ENCODE peak calls at places on chromosomes 1 and 21, in six cellular contexts. Q, P, K, D, V and T are unnamed samples.

GRCh38 chr1:40411294-40411693 is 37.8 kb downstream of the SMAP2 start:
- DNase-seq in Q (no peak), P (no peak), K (no peak), D (no peak), V (no peak), T (no peak)

GRCh38 chr1:179586107-179586823 is 5.4 kb upstream of the TDRD5 start:
- DNase-seq in Q (peak), P (peak), K (peak), D (no peak), V (peak), T (peak)

GRCh38 chr1:71414229-71414628 is 333.4 kb upstream of the ZRANB2 start:
- DNase-seq in Q (no peak), P (no peak), K (no peak), D (no peak), V (no peak), T (no peak)

GRCh38 chr1:16181887-16182719 is 26.2 kb upstream of the EPHA2 start:
- DNase-seq in Q (peak), P (peak), K (peak), D (peak), V (peak), T (peak)

GRCh38 chr1:8330271-8331125 is 12.6 kb downstream of the SLC45A1 start:
- DNase-seq in Q (no peak), P (no peak), K (no peak), D (no peak), V (no peak), T (no peak)

GRCh38 chr21:37294674-37295073 is 27.5 kb upstream of the VPS26C start:
- DNase-seq in Q (no peak), P (no peak), K (no peak), D (no peak), V (no peak), T (peak)

GRCh38 chr1:181504294-181505115 is 21.2 kb downstream of the CACNA1E start:
- DNase-seq in Q (no peak), P (peak), K (no peak), D (no peak), V (no peak), T (peak)

GRCh38 chr1:209688746-209689234 is 13.6 kb downstream of the G0S2 start:
- DNase-seq in Q (no peak), P (no peak), K (no peak), D (no peak), V (peak), T (peak)

GRCh38 chr1:15454256-15454655 is 2.3 kb upstream of the CELA2A start:
- DNase-seq in Q (no peak), P (no peak), K (no peak), D (no peak), V (peak), T (peak)

GRCh38 chr1:38728176-38728908 is 131.2 kb downstream of the RRAGC start:
- DNase-seq in Q (peak), P (peak), K (no peak), D (peak), V (peak), T (peak)

GRCh38 chr1:209769171-209769904 is 13.5 kb downstream of the TRAF3IP3 start:
- DNase-seq in Q (peak), P (no peak), K (peak), D (no peak), V (peak), T (peak)

GRCh38 chr1:109900489-109900888 is 10.2 kb upstream of the CSF1 start:
- DNase-seq in Q (no peak), P (no peak), K (no peak), D (no peak), V (no peak), T (no peak)

GRCh38 chr1:180912211-180912800 is 391 bp upstream of the KIAA1614 start:
- DNase-seq in Q (peak), P (peak), K (peak), D (peak), V (peak), T (peak)

GRCh38 chr1:205688681-205689080 is 8.4 kb upstream of the SLC45A3 start:
- DNase-seq in Q (no peak), P (no peak), K (no peak), D (no peak), V (no peak), T (no peak)

GRCh38 chr1:109787845-109788605 is 24.3 kb upstream of the EPS8L3 start:
- DNase-seq in Q (peak), P (no peak), K (peak), D (peak), V (no peak), T (no peak)

GRCh38 chr1:59029768-59030167 is 245.9 kb upstream of the JUN start:
- DNase-seq in Q (no peak), P (no peak), K (no peak), D (no peak), V (no peak), T (no peak)

GRCh38 chr1:39827201-39827600 is 38.5 kb upstream of the BMP8B start:
- DNase-seq in Q (peak), P (no peak), K (no peak), D (no peak), V (peak), T (no peak)

GRCh38 chr21:36708512-36709029 is 9.7 kb downstream of the SIM2 start:
- DNase-seq in Q (no peak), P (peak), K (peak), D (peak), V (no peak), T (no peak)

GRCh38 chr1:208324005-208324404 is 79.8 kb upstream of the PLXNA2 start:
- DNase-seq in Q (no peak), P (no peak), K (no peak), D (no peak), V (no peak), T (no peak)

DNA sequence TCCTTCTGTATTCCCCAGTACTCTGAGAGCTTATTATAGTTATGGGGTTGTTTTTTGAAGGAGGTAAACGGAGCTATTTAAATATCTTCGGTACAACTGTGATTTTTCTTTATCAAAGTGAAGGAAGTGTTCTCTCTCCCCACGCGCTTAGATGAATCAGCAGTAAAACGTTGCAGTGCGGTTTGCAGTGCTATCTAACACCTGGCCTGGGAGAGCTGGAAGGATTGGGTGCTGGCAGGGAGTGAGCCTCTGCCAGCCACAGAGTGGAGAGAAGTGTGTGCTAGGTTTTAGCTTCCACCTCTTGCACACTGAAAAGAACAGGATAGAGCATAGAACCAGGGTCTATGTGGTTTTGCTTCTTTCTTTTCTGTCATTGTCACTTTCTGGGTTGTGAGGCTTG is 165.9 kb downstream of the SDCCAG8 start:
- DNase-seq in Q (peak), P (peak), K (no peak), D (no peak), V (peak), T (peak)
- H3K4me3 ChIP-seq in Q (no peak), P (no peak), K (no peak), D (no peak), V (no peak), T (peak)

GRCh38 chr1:223000549-223001135 is 142.4 kb downstream of the TLR5 start:
- DNase-seq in Q (peak), P (no peak), K (no peak), D (no peak), V (no peak), T (no peak)

GRCh38 chr1:223006794-223007193 is 136.3 kb downstream of the TLR5 start:
- DNase-seq in Q (no peak), P (no peak), K (no peak), D (no peak), V (no peak), T (no peak)

GRCh38 chr1:223003549-223003948 is 139.5 kb downstream of the TLR5 start:
- DNase-seq in Q (no peak), P (no peak), K (no peak), D (no peak), V (no peak), T (no peak)

GRCh38 chr1:223007250-223007649 is 135.8 kb downstream of the TLR5 start:
- DNase-seq in Q (no peak), P (no peak), K (no peak), D (no peak), V (no peak), T (peak)

GRCh38 chr1:223001653-223002634 is 141.1 kb downstream of the TLR5 start:
- DNase-seq in Q (no peak), P (no peak), K (no peak), D (no peak), V (peak), T (peak)
- TF ChIP-seq CTCF in Q (no peak), P (peak), K (no peak), D (no peak), V (peak), T (peak)

GRCh38 chr1:171280596-171280995 is 32.3 kb downstream of the FMO1 start:
- DNase-seq in Q (no peak), P (no peak), K (no peak), D (no peak), V (no peak), T (no peak)

GRCh38 chr1:171290611-171291010 is 23.4 kb upstream of the FMO4 start:
- DNase-seq in Q (peak), P (no peak), K (no peak), D (no peak), V (no peak), T (no peak)

DNA sequence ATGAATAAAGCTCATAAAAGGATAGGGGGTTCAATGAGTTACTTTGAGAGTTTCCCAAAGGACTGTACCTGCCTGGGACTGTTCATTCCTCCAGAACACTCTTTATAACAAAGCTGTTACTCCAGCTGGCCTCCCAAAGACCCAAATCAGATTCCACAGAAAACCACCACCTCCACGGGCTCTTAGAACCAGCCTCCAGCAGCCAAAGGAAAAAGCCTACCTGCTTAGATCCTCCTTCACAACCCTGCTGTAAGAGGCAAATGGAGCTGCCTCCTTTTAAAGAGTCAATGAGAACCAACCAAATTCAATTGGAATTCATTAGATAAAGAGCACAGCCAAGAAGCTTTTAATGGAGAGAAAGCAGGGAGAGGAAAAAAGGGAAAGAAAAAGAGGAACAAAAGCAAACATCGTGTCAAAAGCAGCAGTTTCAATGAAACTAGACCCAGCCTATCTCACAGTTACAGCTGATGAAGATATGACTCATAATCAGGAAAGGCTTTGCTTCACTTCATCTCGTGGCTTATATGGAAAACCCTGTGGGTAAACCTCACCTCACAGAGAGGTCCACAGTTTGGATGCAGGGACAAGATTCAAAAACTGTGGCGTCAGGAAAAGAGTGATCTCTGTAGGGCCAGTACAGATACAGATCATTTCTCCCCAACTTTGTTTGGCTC is 27.8 kb upstream of the FMO4 start:
- DNase-seq in Q (no peak), P (no peak), K (no peak), D (no peak), V (peak), T (no peak)
- H3K4me3 ChIP-seq in Q (no peak), P (no peak), K (no peak), D (no peak), V (no peak), T (no peak)

GRCh38 chr1:202158810-202159533 is 1.4 kb downstream of the PTPN7 start:
- DNase-seq in Q (no peak), P (no peak), K (peak), D (no peak), V (no peak), T (no peak)
- TF ChIP-seq CTCF in Q (no peak), P (no peak), K (no peak), D (no peak), V (no peak), T (no peak)

DNA sequence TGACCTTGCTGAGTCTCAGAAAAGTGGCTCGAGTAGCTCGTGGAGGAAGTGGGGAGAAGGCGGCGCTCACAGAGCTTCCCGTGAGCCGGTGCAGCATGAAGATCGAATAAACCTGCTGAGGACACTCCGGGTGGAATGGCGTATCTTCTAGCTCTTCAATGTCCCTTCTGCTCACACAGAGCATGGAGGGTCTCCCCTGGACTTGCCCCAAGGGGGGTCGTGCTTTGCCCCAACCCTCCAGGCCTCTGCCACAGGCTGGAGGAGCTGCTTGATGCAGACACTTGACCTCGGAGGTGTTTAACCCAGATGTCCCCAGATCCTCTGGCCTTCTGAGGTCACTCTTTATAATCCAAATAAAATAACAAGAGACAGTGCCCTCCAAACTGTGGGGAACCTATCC is 2.2 kb upstream of the KRTAP10-12 start:
- DNase-seq in Q (no peak), P (no peak), K (peak), D (no peak), V (no peak), T (no peak)
- H3K4me3 ChIP-seq in Q (no peak), P (no peak), K (no peak), D (no peak), V (no peak), T (no peak)

DNA sequence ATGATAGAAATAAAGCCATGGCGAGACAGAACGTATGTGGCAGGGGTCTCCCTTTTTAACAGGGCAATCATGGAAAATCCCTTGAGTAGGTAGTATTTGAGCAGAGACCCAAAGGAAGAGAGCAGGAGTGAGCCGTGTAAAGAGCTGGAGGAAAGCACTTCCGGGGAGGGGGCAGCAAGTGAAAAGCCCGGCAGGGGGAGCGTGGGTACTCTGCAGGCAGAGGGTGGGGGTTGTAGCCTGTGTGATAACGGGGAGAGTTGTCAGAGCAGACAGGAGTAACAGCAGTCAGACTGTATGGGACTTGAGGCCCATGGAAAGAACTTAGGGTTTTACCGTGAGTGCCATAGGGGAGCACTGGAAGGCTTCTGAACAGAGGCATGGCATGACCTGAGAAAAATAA is 51.1 kb upstream of the LDLRAP1 start:
- DNase-seq in Q (no peak), P (peak), K (no peak), D (no peak), V (no peak), T (no peak)
- TF ChIP-seq CTCF in Q (no peak), P (peak), K (no peak), D (no peak), V (no peak), T (no peak)

GRCh38 chr1:174017231-174017970 is 4.8 kb downstream of the RC3H1 start:
- DNase-seq in Q (no peak), P (no peak), K (no peak), D (no peak), V (peak), T (peak)
- H3K4me3 ChIP-seq in Q (no peak), P (no peak), K (no peak), D (no peak), V (no peak), T (peak)

DNA sequence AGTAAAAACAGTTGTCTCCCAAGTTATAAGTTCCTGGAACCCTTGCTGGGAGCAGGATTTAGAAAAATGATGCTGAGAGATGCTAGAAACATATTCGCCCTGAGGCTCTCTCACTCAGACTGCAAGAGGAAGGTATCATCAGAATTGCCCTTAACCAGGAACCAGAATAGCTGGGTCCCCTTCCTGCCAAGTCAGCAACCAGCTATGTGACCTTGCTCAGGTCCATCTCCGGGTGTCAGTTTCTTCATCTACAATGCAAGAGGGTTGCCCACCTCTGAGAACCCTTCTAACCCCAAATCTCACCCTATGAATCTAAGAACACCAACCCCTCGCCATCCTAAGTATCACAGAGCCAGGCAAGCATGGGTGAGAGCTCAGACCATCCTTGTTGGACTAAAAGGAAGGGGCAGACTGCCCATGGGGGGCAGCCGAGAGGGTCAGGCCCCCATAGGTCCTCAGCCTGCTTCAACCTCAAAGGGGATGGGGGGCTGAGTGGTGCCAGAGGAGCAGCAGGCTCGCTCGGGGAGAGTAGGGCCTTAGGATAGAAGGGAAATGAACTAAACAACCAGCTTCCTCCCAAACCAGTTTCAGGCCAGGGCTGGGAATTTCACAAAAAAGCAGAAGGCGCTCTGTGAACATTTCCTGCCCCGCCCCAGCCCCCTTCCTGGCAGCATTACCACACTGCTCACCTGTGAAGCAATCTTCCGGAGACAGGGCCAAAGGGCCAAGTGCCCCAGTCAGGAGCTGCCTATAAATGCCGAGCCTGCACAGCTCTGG is 390 bp upstream of the S100A9 start:
- DNase-seq in Q (peak), P (no peak), K (peak), D (peak), V (no peak), T (no peak)
- TF ChIP-seq CTCF in Q (no peak), P (no peak), K (no peak), D (no peak), V (no peak), T (no peak)

DNA sequence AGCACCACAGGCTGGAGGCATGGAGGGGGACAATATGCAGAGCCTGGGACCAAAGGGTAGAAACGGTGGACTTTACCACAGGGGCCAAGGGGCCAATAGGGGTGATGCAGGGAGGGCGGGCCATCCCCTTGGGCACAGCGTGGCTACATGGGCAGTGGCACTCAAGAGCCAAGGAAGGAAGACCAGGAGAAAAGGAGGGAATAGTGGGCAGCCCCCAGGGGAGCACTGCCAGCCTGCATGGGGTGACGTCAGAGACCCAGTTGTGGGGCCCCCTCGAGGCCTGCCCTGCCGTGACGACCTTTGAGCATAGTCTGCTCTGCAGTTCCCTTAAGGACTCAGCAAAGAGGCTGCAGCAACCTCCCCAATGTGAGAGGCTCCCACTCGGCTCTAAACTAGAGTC is 95.5 kb upstream of the TMPRSS2 start:
- DNase-seq in Q (no peak), P (no peak), K (no peak), D (no peak), V (no peak), T (no peak)
- H3K4me3 ChIP-seq in Q (no peak), P (no peak), K (no peak), D (no peak), V (no peak), T (no peak)